ENCODE peak calls at places on chromosome 1, in six cellular contexts. Y is M059J; S is neural crest cell; N is fibroblast of mammary gland; I is NCI-H2171; D is activated T-cell treated with anti-CD3 and anti-CD28 coated beads, Interleukin-2, amount 50 U/mL, for 1 hour. W is an unnamed sample.

GRCh38 chr1:73998348-73998959 is 199.5 kb downstream of the LRRIQ3 start:
- DNase-seq in I (no peak), Y (peak), D (no peak), N (peak), S (no peak), W (peak)

GRCh38 chr1:12078938-12079861 is 16.1 kb downstream of the TNFRSF8 start:
- DNase-seq in S (peak), Y (peak), D (no peak), N (peak), I (no peak), W (peak)

GRCh38 chr1:6960291-6960758 is 175.1 kb downstream of the CAMTA1 start:
- DNase-seq in Y (peak), I (peak), D (no peak), N (peak), S (no peak), W (peak)

GRCh38 chr1:87688136-87688535 is 359.5 kb downstream of the LMO4 start:
- DNase-seq in I (no peak), N (no peak), Y (no peak), D (no peak), S (no peak), W (no peak)

GRCh38 chr1:214573386-214574358 is 22.3 kb upstream of the PTPN14 start:
- DNase-seq in D (no peak), Y (peak), N (peak), S (no peak), I (no peak), W (peak)

GRCh38 chr1:196535727-196536126 is 72.5 kb downstream of the KCNT2 start:
- DNase-seq in I (peak), Y (peak), N (peak), D (no peak), S (no peak), W (peak)

GRCh38 chr1:14980801-14981200 is 172.7 kb upstream of the TMEM51 start:
- DNase-seq in D (no peak), N (peak), Y (peak), S (no peak), I (no peak), W (peak)

GRCh38 chr1:24904731-24905354 is 25.2 kb downstream of the RUNX3 start:
- DNase-seq in N (no peak), Y (no peak), I (no peak), D (no peak), S (no peak), W (no peak)

GRCh38 chr1:147748687-147749350 is 11.6 kb downstream of the GJA5 start:
- DNase-seq in I (no peak), Y (peak), D (no peak), N (peak), S (no peak), W (no peak)

GRCh38 chr1:235411489-235412486 is 44.6 kb downstream of the TBCE start:
- DNase-seq in Y (peak), I (peak), S (no peak), N (peak), D (no peak), W (peak)

GRCh38 chr1:234632225-234632624 is 22.2 kb upstream of the IRF2BP2 start:
- DNase-seq in N (no peak), S (no peak), Y (no peak), I (no peak), D (no peak), W (no peak)

GRCh38 chr1:207070811-207071210 is 17.7 kb downstream of the PFKFB2 start:
- DNase-seq in Y (no peak), N (no peak), I (no peak), D (no peak), S (no peak), W (no peak)

GRCh38 chr1:230977781-230978490 is 725 bp downstream of the TTC13 start:
- DNase-seq in S (peak), N (peak), Y (peak), D (peak), I (peak), W (peak)

GRCh38 chr1:244964112-244964971 is 100.0 kb upstream of the HNRNPU start:
- DNase-seq in S (no peak), N (peak), D (no peak), I (no peak), Y (peak), W (peak)

GRCh38 chr1:115239148-115239820 is 98.8 kb downstream of the NGF start:
- DNase-seq in D (no peak), I (no peak), S (no peak), N (peak), Y (peak), W (peak)

GRCh38 chr1:40939320-40940059 is 40.0 kb upstream of the CTPS1 start:
- DNase-seq in I (no peak), D (no peak), Y (no peak), N (peak), S (no peak), W (no peak)

GRCh38 chr1:205365945-205366463 is 9.3 kb upstream of the KLHDC8A start:
- DNase-seq in N (peak), S (no peak), D (no peak), I (no peak), Y (peak), W (no peak)

GRCh38 chr1:64004451-64004850 is 199.0 kb upstream of the UBE2U start:
- DNase-seq in S (no peak), Y (peak), N (peak), I (no peak), D (no peak), W (peak)

GRCh38 chr1:24205701-24206464 is 18.8 kb upstream of the IFNLR1 start:
- DNase-seq in Y (no peak), I (no peak), S (no peak), N (no peak), D (no peak), W (no peak)

GRCh38 chr1:153928776-153929432 is 6.1 kb upstream of the GATAD2B start:
- DNase-seq in D (no peak), N (peak), S (no peak), Y (peak), I (no peak), W (peak)

GRCh38 chr1:187001198-187001904 is 172.6 kb downstream of the PLA2G4A start:
- DNase-seq in S (no peak), N (peak), Y (peak), I (no peak), D (no peak), W (peak)

GRCh38 chr1:55363261-55363660 is 148.1 kb upstream of the USP24 start:
- DNase-seq in S (no peak), Y (peak), N (peak), I (no peak), D (no peak), W (peak)

GRCh38 chr1:172070055-172070454 is 228.8 kb downstream of the DNM3 start:
- DNase-seq in I (no peak), Y (no peak), D (no peak), S (no peak), N (peak), W (no peak)

GRCh38 chr1:208238710-208239517 is 5.3 kb downstream of the PLXNA2 start:
- DNase-seq in S (no peak), Y (peak), D (no peak), N (peak), I (peak), W (peak)

GRCh38 chr1:228862542-228863505 is 127.5 kb downstream of the RHOU start:
- DNase-seq in I (no peak), S (no peak), D (no peak), Y (no peak), N (no peak), W (no peak)

GRCh38 chr1:219215477-219215876 is 41.8 kb downstream of the LYPLAL1 start:
- DNase-seq in N (no peak), I (no peak), Y (peak), S (no peak), D (no peak), W (peak)

GRCh38 chr1:67166196-67166595 is at the start of gene IL23R:
- DNase-seq in N (no peak), D (no peak), I (no peak), Y (no peak), S (no peak), W (no peak)

GRCh38 chr1:43052322-43052721 is 93.7 kb upstream of the SLC2A1 start:
- DNase-seq in S (no peak), D (no peak), I (no peak), Y (no peak), N (no peak), W (no peak)

GRCh38 chr1:13960376-13960987 is 260.5 kb downstream of the PRDM2 start:
- DNase-seq in S (peak), Y (peak), N (peak), I (no peak), D (peak), W (peak)

GRCh38 chr1:147417024-147417423 is 124.3 kb upstream of the BCL9 start:
- DNase-seq in Y (no peak), D (no peak), I (no peak), S (no peak), N (no peak), W (no peak)

GRCh38 chr1:27300341-27301051 is 21.5 kb upstream of the TMEM222 start:
- DNase-seq in I (peak), D (peak), N (peak), Y (peak), S (peak), W (peak)

GRCh38 chr1:226520640-226521355 is 27.8 kb upstream of the STUM start:
- DNase-seq in D (no peak), N (no peak), Y (no peak), S (no peak), I (no peak), W (no peak)

GRCh38 chr1:194710671-194711070 is 1524.3 kb upstream of the B3GALT2 start:
- DNase-seq in N (no peak), Y (no peak), I (no peak), S (no peak), D (no peak), W (no peak)

GRCh38 chr1:215568287-215568692 is 1.2 kb downstream of the KCTD3 start:
- DNase-seq in Y (peak), I (no peak), N (peak), S (no peak), D (no peak), W (peak)

GRCh38 chr1:230167419-230167852 is 100.4 kb downstream of the GALNT2 start:
- DNase-seq in Y (peak), S (no peak), N (peak), I (no peak), D (peak), W (peak)

GRCh38 chr1:47707887-47708535 is 270.2 kb downstream of the FOXD2 start:
- DNase-seq in I (no peak), S (no peak), D (no peak), Y (no peak), N (no peak), W (no peak)

GRCh38 chr1:117541003-117541402 is 64.8 kb upstream of the TENT5C start:
- DNase-seq in D (no peak), Y (peak), I (no peak), S (no peak), N (no peak), W (peak)

GRCh38 chr1:52588535-52588934 is 13.6 kb upstream of the GPX7 start:
- DNase-seq in I (no peak), Y (no peak), N (no peak), D (no peak), S (no peak), W (no peak)